ENCODE peak calls at places on chromosomes 11 and 22, in five cellular contexts. U is stimulated activated naive CD8-positive, alpha-beta T cell treated with anti-CD3 and anti-CD28 coated beads, Interleukin-15, amount 100 ng/mL, for 72 hours; E is mesendoderm; T is SJSA1; N is CD4-positive, alpha-beta T cell. A is an unnamed sample.

GRCh38 chr11:88297320-88298263 is 39.9 kb downstream of the CTSC start:
- DNase-seq in E (peak), T (no peak), U (no peak), N (no peak), A (no peak)

GRCh38 chr11:559020-559620 is 1.4 kb downstream of the LMNTD2 start:
- DNase-seq in T (no peak), U (no peak), N (no peak), E (no peak), A (no peak)

GRCh38 chr11:66045177-66045639 is 3.8 kb downstream of the GAL3ST3 start:
- DNase-seq in N (peak), U (peak), T (peak), E (peak), A (peak)

GRCh38 chr22:47284360-47284759 is 521.9 kb downstream of the TBC1D22A start:
- DNase-seq in U (no peak), N (no peak), E (no peak), T (no peak), A (no peak)

GRCh38 chr11:113553235-113553634 is 78.0 kb upstream of the DRD2 start:
- DNase-seq in T (peak), U (no peak), E (peak), N (no peak), A (no peak)

GRCh38 chr22:50015451-50016307 is 3.1 kb upstream of the IL17REL start:
- DNase-seq in N (no peak), E (no peak), U (no peak), T (no peak), A (no peak)

GRCh38 chr11:69567951-69568808 is 72.8 kb upstream of the CCND1 start:
- DNase-seq in E (peak), U (no peak), N (no peak), T (peak), A (no peak)

GRCh38 chr11:76700177-76701100 is 29.9 kb upstream of the LRRC32 start:
- DNase-seq in N (no peak), U (no peak), T (peak), E (no peak), A (no peak)

GRCh38 chr11:57233702-57234101 is 3.3 kb downstream of the APLNR start:
- DNase-seq in U (no peak), E (no peak), T (no peak), N (no peak), A (no peak)

GRCh38 chr11:75453916-75454655 is 21.1 kb upstream of the KLHL35 start:
- DNase-seq in N (no peak), E (no peak), U (no peak), T (no peak), A (no peak)

GRCh38 chr11:131218542-131218941 is 151.9 kb upstream of the NTM start:
- DNase-seq in U (no peak), T (no peak), E (peak), N (no peak), A (no peak)

GRCh38 chr11:122642971-122643370 is 12.6 kb upstream of the UBASH3B start:
- DNase-seq in N (no peak), E (no peak), U (no peak), T (no peak), A (no peak)

GRCh38 chr11:43738600-43739409 is 58.3 kb downstream of the HSD17B12 start:
- DNase-seq in E (peak), N (no peak), U (no peak), T (peak), A (no peak)

GRCh38 chr22:26226538-26227297 is 57.5 kb downstream of the SEZ6L start:
- DNase-seq in U (no peak), T (no peak), N (no peak), E (no peak), A (no peak)

GRCh38 chr11:75673977-75674582 is 5.2 kb upstream of the MAP6 start:
- DNase-seq in U (peak), T (no peak), N (no peak), E (peak), A (no peak)

GRCh38 chr11:91998466-91998865 is 226.2 kb upstream of the FAT3 start:
- DNase-seq in E (no peak), N (no peak), U (no peak), T (no peak), A (no peak)

GRCh38 chr11:123977731-123978347 is at the start of gene OR10S1:
- DNase-seq in T (no peak), E (peak), N (no peak), U (no peak), A (no peak)

GRCh38 chr22:18994780-18995711 is 59.0 kb upstream of the PRODH start:
- DNase-seq in E (peak), N (no peak), T (peak), U (no peak), A (no peak)

GRCh38 chr11:78109011-78109685 is 29.5 kb upstream of the NDUFC2 start:
- DNase-seq in U (no peak), N (no peak), E (no peak), T (no peak), A (no peak)

GRCh38 chr11:469684-470667 is 19.9 kb downstream of the PTDSS2 start:
- DNase-seq in T (peak), U (no peak), N (no peak), E (peak), A (no peak)

GRCh38 chr11:6548121-6548520 is 51.0 kb downstream of the DNHD1 start:
- DNase-seq in U (no peak), T (no peak), N (no peak), E (no peak), A (no peak)

GRCh38 chr11:44094260-44094868 is 1.1 kb upstream of the EXT2 start:
- DNase-seq in E (peak), U (peak), T (peak), N (peak), A (peak)

GRCh38 chr22:25081409-25081824 is 118.2 kb upstream of the CRYBB3 start:
- DNase-seq in E (peak), N (peak), T (no peak), U (peak), A (no peak)

GRCh38 chr11:15905334-15905733 is 451.0 kb downstream of the SOX6 start:
- DNase-seq in T (no peak), N (no peak), E (no peak), U (no peak), A (no peak)

GRCh38 chr22:25553131-25553530 is 11.3 kb upstream of the GRK3 start:
- DNase-seq in N (no peak), E (no peak), U (no peak), T (no peak), A (no peak)

GRCh38 chr11:126174816-126175215 is 36.6 kb downstream of the RPUSD4 start:
- DNase-seq in N (no peak), T (no peak), U (no peak), E (no peak), A (no peak)

GRCh38 chr22:30989473-30989872 is 20.4 kb downstream of the TUG1 start:
- DNase-seq in E (no peak), N (no peak), U (no peak), T (no peak), A (peak)

GRCh38 chr11:80722616-80723015 is 1281.8 kb upstream of the TENM4 start:
- DNase-seq in U (no peak), T (no peak), N (no peak), E (no peak), A (no peak)

GRCh38 chr11:74684661-74685060 is 46.6 kb downstream of the CHRDL2 start:
- DNase-seq in T (no peak), U (no peak), E (no peak), N (no peak), A (no peak)

GRCh38 chr22:49975543-49976389 is 15.2 kb downstream of the PIM3 start:
- DNase-seq in E (peak), T (no peak), N (no peak), U (peak), A (no peak)

GRCh38 chr22:36325163-36326031 is 62.4 kb downstream of the MYH9 start:
- DNase-seq in N (no peak), U (no peak), T (peak), E (no peak), A (no peak)

GRCh38 chr22:39176067-39176621 is 23.7 kb upstream of the CBX7 start:
- DNase-seq in N (no peak), T (peak), E (peak), U (no peak), A (no peak)

GRCh38 chr11:74783241-74783871 is 34.7 kb downstream of the RNF169 start:
- DNase-seq in N (no peak), U (no peak), T (peak), E (no peak), A (peak)

A was measured in AML-193.